ENCODE peak calls at places on chromosomes 6 and 20, in eight cellular contexts. X, C, K, V, N, Y, W and U are unnamed samples.

GRCh38 chr6:106512048-106512957 is 117.0 kb downstream of the RTN4IP1 start:
- DNase-seq in X (no peak), C (peak; percentile 15), K (no peak), V (peak; percentile 68), N (peak; percentile 84), Y (peak; percentile 3), W (no peak), U (peak; percentile 79)

GRCh38 chr6:170189236-170189635 is 101.6 kb downstream of the DLL1 start:
- DNase-seq in X (no peak), C (no peak), K (peak; percentile 62), V (no peak), N (no peak), Y (no peak), W (no peak), U (no peak)

GRCh38 chr6:118103381-118104105 is 196.5 kb downstream of the SLC35F1 start:
- DNase-seq in X (no peak), C (no peak), K (no peak), V (no peak), N (no peak), Y (no peak), W (no peak), U (no peak)

GRCh38 chr20:58256842-58257241 is 28.4 kb upstream of the ANKRD60 start:
- DNase-seq in X (no peak), C (no peak), K (no peak), V (no peak), N (no peak), Y (no peak), W (no peak), U (no peak)

GRCh38 chr6:29926081-29926794 is 16.1 kb upstream of the HLA-A start:
- DNase-seq in X (no peak), C (no peak), K (no peak), V (no peak), N (no peak), Y (no peak), W (no peak), U (no peak)

GRCh38 chr6:166008441-166009369 is 158.9 kb downstream of the TBXT start:
- DNase-seq in X (no peak), C (no peak), K (no peak), V (no peak), N (no peak), Y (no peak), W (peak; percentile 51), U (no peak)

GRCh38 chr6:47743744-47744143 is 38.1 kb upstream of the OPN5 start:
- DNase-seq in X (no peak), C (no peak), K (no peak), V (no peak), N (no peak), Y (no peak), W (no peak), U (no peak)

GRCh38 chr6:18976091-18976490 is 588.9 kb downstream of the RNF144B start:
- DNase-seq in X (no peak), C (no peak), K (no peak), V (no peak), N (no peak), Y (no peak), W (no peak), U (no peak)

GRCh38 chr6:156031516-156031915 is 575.9 kb upstream of the NOX3 start:
- DNase-seq in X (no peak), C (no peak), K (no peak), V (no peak), N (no peak), Y (no peak), W (no peak), U (no peak)

GRCh38 chr6:71246596-71246995 is 42.0 kb upstream of the OGFRL1 start:
- DNase-seq in X (no peak), C (no peak), K (no peak), V (no peak), N (no peak), Y (no peak), W (no peak), U (no peak)

GRCh38 chr6:15322781-15323536 is 77.1 kb downstream of the JARID2 start:
- DNase-seq in X (peak; percentile 78), C (no peak), K (no peak), V (no peak), N (no peak), Y (no peak), W (no peak), U (no peak)

GRCh38 chr6:45830441-45831139 is 185.1 kb downstream of the CLIC5 start:
- DNase-seq in X (no peak), C (no peak), K (no peak), V (no peak), N (no peak), Y (peak; percentile 52), W (peak; percentile 28), U (peak; percentile 15)

GRCh38 chr6:35320031-35320410 is 22.3 kb upstream of the PPARD start:
- DNase-seq in X (no peak), C (no peak), K (no peak), V (no peak), N (no peak), Y (no peak), W (no peak), U (no peak)

GRCh38 chr6:90338409-90338808 is 41.8 kb upstream of the BACH2 start:
- DNase-seq in X (no peak), C (no peak), K (no peak), V (no peak), N (no peak), Y (no peak), W (no peak), U (no peak)

GRCh38 chr20:38402089-38402488 is 33.0 kb downstream of the SNHG17 start:
- DNase-seq in X (no peak), C (no peak), K (no peak), V (no peak), N (no peak), Y (no peak), W (no peak), U (no peak)

GRCh38 chr20:10635476-10636208 is 38.2 kb downstream of the JAG1 start:
- DNase-seq in X (no peak), C (no peak), K (no peak), V (no peak), N (no peak), Y (no peak), W (no peak), U (no peak)

GRCh38 chr6:121826156-121826810 is 390.8 kb downstream of the GJA1 start:
- DNase-seq in X (peak; percentile 84), C (no peak), K (no peak), V (no peak), N (no peak), Y (no peak), W (no peak), U (no peak)

GRCh38 chr6:117938324-117938995 is 31.4 kb downstream of the SLC35F1 start:
- DNase-seq in X (no peak), C (no peak), K (no peak), V (no peak), N (no peak), Y (no peak), W (no peak), U (no peak)

GRCh38 chr6:17281497-17282481 is 628 bp downstream of the RBM24 start:
- DNase-seq in X (no peak), C (no peak), K (peak; percentile 70), V (no peak), N (no peak), Y (no peak), W (no peak), U (no peak)

GRCh38 chr6:20393297-20393696 is 8.4 kb upstream of the E2F3 start:
- DNase-seq in X (no peak), C (no peak), K (no peak), V (no peak), N (no peak), Y (no peak), W (no peak), U (no peak)

GRCh38 chr20:58892126-58892931 is 39.8 kb downstream of the GNAS start:
- DNase-seq in X (peak; percentile 75), C (peak; percentile 58), K (peak; percentile 81), V (peak; percentile 59), N (peak; percentile 67), Y (peak; percentile 60), W (peak; percentile 69), U (peak; percentile 54)

GRCh38 chr6:107237992-107238660 is 122.8 kb upstream of the BEND3 start:
- DNase-seq in X (peak; percentile 14), C (no peak), K (no peak), V (no peak), N (no peak), Y (no peak), W (peak; percentile 21), U (no peak)

GRCh38 chr6:54892831-54893230 is 46.3 kb downstream of the FAM83B start:
- DNase-seq in X (peak; percentile 61), C (no peak), K (no peak), V (no peak), N (no peak), Y (no peak), W (no peak), U (no peak)

GRCh38 chr6:30216096-30216495 is 2.9 kb upstream of the TRIM26 start:
- DNase-seq in X (no peak), C (no peak), K (no peak), V (no peak), N (no peak), Y (no peak), W (no peak), U (no peak)

GRCh38 chr20:54134445-54135220 is 39.2 kb downstream of the CYP24A1 start:
- DNase-seq in X (peak; percentile 63), C (no peak), K (no peak), V (no peak), N (no peak), Y (no peak), W (no peak), U (no peak)

GRCh38 chr6:43493230-43493629 is 15.9 kb downstream of the TJAP1 start:
- DNase-seq in X (no peak), C (no peak), K (no peak), V (no peak), N (no peak), Y (no peak), W (no peak), U (no peak)

GRCh38 chr6:132830236-132830799 is 15.9 kb downstream of the RPS12 start:
- DNase-seq in X (no peak), C (no peak), K (no peak), V (no peak), N (no peak), Y (no peak), W (no peak), U (no peak)

GRCh38 chr20:51469578-51470520 is 72.7 kb downstream of the NFATC2 start:
- DNase-seq in X (no peak), C (no peak), K (no peak), V (no peak), N (no peak), Y (no peak), W (no peak), U (no peak)

GRCh38 chr6:167791036-167791779 is 35.5 kb upstream of the AFDN start:
- DNase-seq in X (peak; percentile 59), C (no peak), K (peak; percentile 54), V (no peak), N (peak; percentile 26), Y (no peak), W (no peak), U (no peak)

GRCh38 chr6:156497618-156498017 is 279.6 kb upstream of the ARID1B start:
- DNase-seq in X (no peak), C (no peak), K (no peak), V (no peak), N (no peak), Y (no peak), W (no peak), U (no peak)

GRCh38 chr20:32527447-32528055 is 57.6 kb downstream of the NOL4L start:
- DNase-seq in X (no peak), C (no peak), K (no peak), V (no peak), N (no peak), Y (no peak), W (no peak), U (no peak)

GRCh38 chr6:13847651-13848050 is 33.3 kb upstream of the MCUR1 start:
- DNase-seq in X (no peak), C (no peak), K (no peak), V (no peak), N (no peak), Y (no peak), W (no peak), U (no peak)

GRCh38 chr6:13436691-13437568 is 50.5 kb downstream of the GFOD1 start:
- DNase-seq in X (no peak), C (no peak), K (no peak), V (no peak), N (no peak), Y (no peak), W (peak; percentile 80), U (no peak)

GRCh38 chr6:143539723-143540122 is 28.2 kb upstream of the FUCA2 start:
- DNase-seq in X (no peak), C (no peak), K (no peak), V (no peak), N (no peak), Y (no peak), W (no peak), U (no peak)